ENCODE peak calls at places on chromosomes 1 and 21, in five cellular contexts. One of them, this sample, is unnamed. For H3K9me3, the result is how much of the 10 kb centered on the place peaks cover.

GRCh38 chr1:233347338-233347737 is 19.8 kb downstream of the MAP3K21 start:
- DNase-seq in heart right ventricle: no peak
- DNase-seq in left ventricle myocardium inferior: no peak
- DNase-seq in CD4-positive, CD25-positive, alpha-beta regulatory T cell: no peak
- DNase-seq in body of pancreas: no peak
- DNase-seq in this sample: no peak

GRCh38 chr1:168019407-168019806 is 82.5 kb upstream of the MPC2 start:
- DNase-seq in heart right ventricle: no peak
- DNase-seq in CD4-positive, CD25-positive, alpha-beta regulatory T cell: no peak
- DNase-seq in left ventricle myocardium inferior: no peak
- DNase-seq in body of pancreas: no peak
- DNase-seq in this sample: no peak

GRCh38 chr21:36504067-36505058 is 24.4 kb upstream of the CLDN14 start:
- DNase-seq in body of pancreas: peak
- DNase-seq in left ventricle myocardium inferior: no peak
- DNase-seq in CD4-positive, CD25-positive, alpha-beta regulatory T cell: peak
- DNase-seq in heart right ventricle: no peak
- DNase-seq in this sample: peak

GRCh38 chr1:203888807-203889251 is 27.4 kb downstream of the SNRPE start:
- DNase-seq in CD4-positive, CD25-positive, alpha-beta regulatory T cell: no peak
- DNase-seq in left ventricle myocardium inferior: no peak
- DNase-seq in heart right ventricle: no peak
- DNase-seq in body of pancreas: no peak
- DNase-seq in this sample: no peak

GRCh38 chr1:115323366-115324004 is 14.6 kb downstream of the NGF start:
- DNase-seq in body of pancreas: no peak
- DNase-seq in CD4-positive, CD25-positive, alpha-beta regulatory T cell: no peak
- DNase-seq in heart right ventricle: no peak
- DNase-seq in left ventricle myocardium inferior: no peak
- DNase-seq in this sample: no peak

GRCh38 chr1:25068316-25068715 is 138.2 kb upstream of the RUNX3 start:
- DNase-seq in left ventricle myocardium inferior: no peak
- DNase-seq in heart right ventricle: no peak
- DNase-seq in CD4-positive, CD25-positive, alpha-beta regulatory T cell: no peak
- DNase-seq in body of pancreas: no peak
- DNase-seq in this sample: no peak

GRCh38 chr1:31447210-31447609 is 34.2 kb downstream of the SERINC2 start:
- DNase-seq in left ventricle myocardium inferior: no peak
- DNase-seq in heart right ventricle: no peak
- DNase-seq in body of pancreas: no peak
- DNase-seq in CD4-positive, CD25-positive, alpha-beta regulatory T cell: no peak
- DNase-seq in this sample: no peak

GRCh38 chr1:201826830-201827229 is 2.1 kb upstream of the IPO9 start:
- DNase-seq in left ventricle myocardium inferior: no peak
- DNase-seq in body of pancreas: no peak
- DNase-seq in heart right ventricle: no peak
- DNase-seq in CD4-positive, CD25-positive, alpha-beta regulatory T cell: no peak
- DNase-seq in this sample: no peak

GRCh38 chr1:245969274-245969673 is 537.8 kb downstream of the SMYD3 start:
- DNase-seq in left ventricle myocardium inferior: no peak
- DNase-seq in heart right ventricle: no peak
- DNase-seq in CD4-positive, CD25-positive, alpha-beta regulatory T cell: no peak
- DNase-seq in body of pancreas: no peak
- DNase-seq in this sample: peak

GRCh38 chr1:157042852-157043251 is 2.7 kb downstream of the ARHGEF11 start:
- DNase-seq in body of pancreas: no peak
- DNase-seq in CD4-positive, CD25-positive, alpha-beta regulatory T cell: no peak
- DNase-seq in left ventricle myocardium inferior: no peak
- DNase-seq in heart right ventricle: no peak
- DNase-seq in this sample: no peak

GRCh38 chr1:50705699-50706098 is 254.4 kb downstream of the FAF1 start:
- DNase-seq in heart right ventricle: no peak
- DNase-seq in left ventricle myocardium inferior: no peak
- DNase-seq in CD4-positive, CD25-positive, alpha-beta regulatory T cell: no peak
- DNase-seq in body of pancreas: no peak
- DNase-seq in this sample: no peak

GRCh38 chr1:184379111-184379752 is 7.6 kb upstream of the C1orf21 start:
- DNase-seq in CD4-positive, CD25-positive, alpha-beta regulatory T cell: no peak
- DNase-seq in heart right ventricle: no peak
- DNase-seq in left ventricle myocardium inferior: no peak
- DNase-seq in body of pancreas: no peak
- DNase-seq in this sample: no peak

GRCh38 chr1:21238141-21238800 is 52.0 kb downstream of the ECE1 start:
- DNase-seq in body of pancreas: no peak
- DNase-seq in heart right ventricle: no peak
- DNase-seq in left ventricle myocardium inferior: no peak
- DNase-seq in CD4-positive, CD25-positive, alpha-beta regulatory T cell: no peak
- DNase-seq in this sample: peak

GRCh38 chr1:220734571-220735326 is 13.4 kb upstream of the MTARC2 start:
- DNase-seq in CD4-positive, CD25-positive, alpha-beta regulatory T cell: no peak
- DNase-seq in body of pancreas: peak
- DNase-seq in left ventricle myocardium inferior: no peak
- DNase-seq in heart right ventricle: no peak
- DNase-seq in this sample: no peak

GRCh38 chr1:58773406-58773840 is 10.4 kb downstream of the JUN start:
- DNase-seq in body of pancreas: peak
- DNase-seq in left ventricle myocardium inferior: peak
- DNase-seq in heart right ventricle: peak
- DNase-seq in CD4-positive, CD25-positive, alpha-beta regulatory T cell: no peak
- DNase-seq in this sample: no peak

GRCh38 chr1:159752135-159752580 is 28.6 kb upstream of the DUSP23 start:
- DNase-seq in left ventricle myocardium inferior: peak
- DNase-seq in heart right ventricle: peak
- DNase-seq in CD4-positive, CD25-positive, alpha-beta regulatory T cell: no peak
- DNase-seq in body of pancreas: peak
- DNase-seq in this sample: no peak

GRCh38 chr1:110048923-110049601 is 14.6 kb downstream of the STRIP1 start:
- DNase-seq in left ventricle myocardium inferior: no peak
- DNase-seq in CD4-positive, CD25-positive, alpha-beta regulatory T cell: no peak
- DNase-seq in body of pancreas: peak
- DNase-seq in heart right ventricle: no peak
- DNase-seq in this sample: no peak

GRCh38 chr1:230867119-230867902 is 1.0 kb downstream of the C1orf198 start:
- DNase-seq in CD4-positive, CD25-positive, alpha-beta regulatory T cell: no peak
- DNase-seq in left ventricle myocardium inferior: no peak
- DNase-seq in body of pancreas: no peak
- DNase-seq in heart right ventricle: no peak
- DNase-seq in this sample: no peak

GRCh38 chr1:230869499-230869898 is 1.2 kb upstream of the C1orf198 start:
- DNase-seq in heart right ventricle: no peak
- DNase-seq in left ventricle myocardium inferior: no peak
- DNase-seq in CD4-positive, CD25-positive, alpha-beta regulatory T cell: no peak
- DNase-seq in body of pancreas: no peak
- DNase-seq in this sample: no peak

GRCh38 chr1:230867903-230868735 is at the start of gene C1orf198:
- DNase-seq in body of pancreas: peak
- DNase-seq in heart right ventricle: peak
- DNase-seq in left ventricle myocardium inferior: peak
- DNase-seq in CD4-positive, CD25-positive, alpha-beta regulatory T cell: peak
- DNase-seq in this sample: peak

GRCh38 chr1:230870916-230871315 is 2.6 kb upstream of the C1orf198 start:
- DNase-seq in body of pancreas: no peak
- DNase-seq in heart right ventricle: no peak
- DNase-seq in CD4-positive, CD25-positive, alpha-beta regulatory T cell: no peak
- DNase-seq in left ventricle myocardium inferior: no peak
- DNase-seq in this sample: no peak

DNA sequence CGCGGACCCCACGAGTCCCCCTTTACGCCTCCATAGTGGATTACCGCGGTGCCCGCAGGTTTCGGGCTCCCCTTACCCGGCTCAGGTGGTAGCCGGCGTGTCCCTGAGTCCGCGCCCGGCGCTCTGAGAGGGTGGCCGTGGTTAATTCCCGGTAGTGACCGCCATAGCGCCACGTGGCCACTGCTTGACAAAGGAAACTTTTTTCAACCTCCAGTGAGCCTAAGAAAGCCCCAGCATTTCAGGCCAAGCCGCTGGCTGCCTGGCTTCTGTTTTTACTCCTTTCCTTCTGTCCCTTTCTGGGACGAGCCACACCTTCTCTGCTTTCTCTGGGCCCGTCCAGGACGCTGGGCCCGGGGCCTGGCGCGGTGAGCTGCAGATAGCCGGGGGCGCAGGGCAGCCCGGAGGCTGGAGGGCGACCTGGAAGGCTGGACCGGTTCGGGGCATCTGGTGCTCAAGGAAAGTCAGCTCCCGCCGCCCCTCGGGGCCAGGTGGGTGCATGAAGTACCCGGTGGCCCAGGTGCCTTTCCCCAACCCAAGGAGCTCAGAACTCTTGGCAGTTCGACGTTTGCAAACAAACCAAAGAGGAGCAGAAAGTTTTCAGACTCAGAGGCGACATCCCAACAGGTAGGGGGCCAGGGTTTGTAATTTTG is 540 bp upstream of the C1orf198 start:
- DNase-seq in left ventricle myocardium inferior: peak
- DNase-seq in CD4-positive, CD25-positive, alpha-beta regulatory T cell: no peak
- DNase-seq in heart right ventricle: no peak
- DNase-seq in body of pancreas: peak
- DNase-seq in this sample: peak
- H3K4me3 ChIP-seq in left ventricle myocardium inferior: peak
- H3K4me3 ChIP-seq in CD4-positive, CD25-positive, alpha-beta regulatory T cell: peak
- H3K4me3 ChIP-seq in heart right ventricle: peak
- H3K4me3 ChIP-seq in body of pancreas: no peak
- H3K4me3 ChIP-seq in this sample: peak

GRCh38 chr1:243230914-243231313 is 24.2 kb downstream of the CEP170 start:
- DNase-seq in CD4-positive, CD25-positive, alpha-beta regulatory T cell: no peak
- DNase-seq in body of pancreas: no peak
- DNase-seq in left ventricle myocardium inferior: no peak
- DNase-seq in heart right ventricle: no peak
- DNase-seq in this sample: peak

GRCh38 chr1:243229526-243229925 is 25.6 kb downstream of the CEP170 start:
- DNase-seq in CD4-positive, CD25-positive, alpha-beta regulatory T cell: no peak
- DNase-seq in left ventricle myocardium inferior: no peak
- DNase-seq in body of pancreas: no peak
- DNase-seq in heart right ventricle: no peak
- DNase-seq in this sample: no peak

GRCh38 chr1:243227596-243227995 is 27.5 kb downstream of the CEP170 start:
- DNase-seq in heart right ventricle: no peak
- DNase-seq in CD4-positive, CD25-positive, alpha-beta regulatory T cell: no peak
- DNase-seq in left ventricle myocardium inferior: no peak
- DNase-seq in body of pancreas: no peak
- DNase-seq in this sample: no peak
- H3K9me3 ChIP-seq in heart right ventricle: under half
- H3K9me3 ChIP-seq in CD4-positive, CD25-positive, alpha-beta regulatory T cell: under half
- H3K9me3 ChIP-seq in left ventricle myocardium inferior: under half
- H3K9me3 ChIP-seq in body of pancreas: under half
- H3K9me3 ChIP-seq in this sample: under half

GRCh38 chr21:41727784-41728763 is 38.8 kb downstream of the RIPK4 start:
- DNase-seq in left ventricle myocardium inferior: no peak
- DNase-seq in heart right ventricle: no peak
- DNase-seq in body of pancreas: no peak
- DNase-seq in CD4-positive, CD25-positive, alpha-beta regulatory T cell: no peak
- DNase-seq in this sample: no peak

GRCh38 chr21:41726058-41726558 is 40.7 kb downstream of the RIPK4 start:
- DNase-seq in CD4-positive, CD25-positive, alpha-beta regulatory T cell: no peak
- DNase-seq in heart right ventricle: no peak
- DNase-seq in left ventricle myocardium inferior: no peak
- DNase-seq in body of pancreas: no peak
- DNase-seq in this sample: no peak

GRCh38 chr21:41726970-41727783 is 39.7 kb downstream of the RIPK4 start:
- DNase-seq in heart right ventricle: peak
- DNase-seq in left ventricle myocardium inferior: peak
- DNase-seq in body of pancreas: peak
- DNase-seq in CD4-positive, CD25-positive, alpha-beta regulatory T cell: no peak
- DNase-seq in this sample: peak

GRCh38 chr21:41726630-41726969 is 40.3 kb downstream of the RIPK4 start:
- DNase-seq in left ventricle myocardium inferior: no peak
- DNase-seq in body of pancreas: no peak
- DNase-seq in CD4-positive, CD25-positive, alpha-beta regulatory T cell: no peak
- DNase-seq in heart right ventricle: no peak
- DNase-seq in this sample: no peak

GRCh38 chr21:41725421-41726021 is 41.3 kb downstream of the RIPK4 start:
- DNase-seq in left ventricle myocardium inferior: no peak
- DNase-seq in heart right ventricle: no peak
- DNase-seq in body of pancreas: no peak
- DNase-seq in CD4-positive, CD25-positive, alpha-beta regulatory T cell: no peak
- DNase-seq in this sample: no peak
- H3K4me3 ChIP-seq in left ventricle myocardium inferior: peak
- H3K4me3 ChIP-seq in heart right ventricle: no peak
- H3K4me3 ChIP-seq in body of pancreas: no peak
- H3K4me3 ChIP-seq in CD4-positive, CD25-positive, alpha-beta regulatory T cell: no peak
- H3K4me3 ChIP-seq in this sample: no peak

GRCh38 chr1:239511865-239512264 is 125.5 kb downstream of the CHRM3 start:
- DNase-seq in left ventricle myocardium inferior: no peak
- DNase-seq in CD4-positive, CD25-positive, alpha-beta regulatory T cell: no peak
- DNase-seq in heart right ventricle: no peak
- DNase-seq in body of pancreas: no peak
- DNase-seq in this sample: no peak
- H3K9me3 ChIP-seq in left ventricle myocardium inferior: under half
- H3K9me3 ChIP-seq in CD4-positive, CD25-positive, alpha-beta regulatory T cell: under half
- H3K9me3 ChIP-seq in heart right ventricle: under half
- H3K9me3 ChIP-seq in body of pancreas: under half
- H3K9me3 ChIP-seq in this sample: under half

This sample was measured in SJSA1.